ENCODE peak calls at places on chromosomes 7 and 10, in ten cellular contexts. One of them, this sample, is unnamed.

GRCh38 chr10:17237915-17238444 is 9.9 kb downstream of the VIM start:
- DNase-seq in heart right ventricle: no peak
- DNase-seq in pancreas: no peak
- DNase-seq in body of pancreas: no peak
- DNase-seq in kidney: no peak
- DNase-seq in AG09309: no peak
- DNase-seq in AG10803: peak
- DNase-seq in lower lobe of right lung: no peak
- DNase-seq in adrenal gland: no peak
- DNase-seq in choroid plexus epithelial cell: no peak
- DNase-seq in this sample: no peak

GRCh38 chr7:149720372-149721083 is 52.9 kb downstream of the ZNF467 start:
- DNase-seq in choroid plexus epithelial cell: no peak
- DNase-seq in AG09309: no peak
- DNase-seq in lower lobe of right lung: no peak
- DNase-seq in adrenal gland: peak
- DNase-seq in heart right ventricle: peak
- DNase-seq in AG10803: no peak
- DNase-seq in pancreas: peak
- DNase-seq in body of pancreas: peak
- DNase-seq in kidney: peak
- DNase-seq in this sample: peak

GRCh38 chr10:6473430-6473829 is 106.6 kb downstream of the PRKCQ start:
- DNase-seq in heart right ventricle: no peak
- DNase-seq in lower lobe of right lung: no peak
- DNase-seq in adrenal gland: no peak
- DNase-seq in kidney: no peak
- DNase-seq in AG09309: no peak
- DNase-seq in AG10803: no peak
- DNase-seq in pancreas: no peak
- DNase-seq in body of pancreas: no peak
- DNase-seq in choroid plexus epithelial cell: no peak
- DNase-seq in this sample: no peak

GRCh38 chr10:119238577-119238976 is 31.2 kb downstream of the GRK5 start:
- DNase-seq in AG09309: no peak
- DNase-seq in heart right ventricle: no peak
- DNase-seq in body of pancreas: no peak
- DNase-seq in lower lobe of right lung: no peak
- DNase-seq in AG10803: peak
- DNase-seq in choroid plexus epithelial cell: no peak
- DNase-seq in pancreas: no peak
- DNase-seq in kidney: no peak
- DNase-seq in adrenal gland: no peak
- DNase-seq in this sample: no peak

GRCh38 chr10:96683065-96683464 is 37.2 kb downstream of the PIK3AP1 start:
- DNase-seq in kidney: no peak
- DNase-seq in body of pancreas: no peak
- DNase-seq in AG10803: peak
- DNase-seq in adrenal gland: no peak
- DNase-seq in choroid plexus epithelial cell: no peak
- DNase-seq in AG09309: peak
- DNase-seq in pancreas: no peak
- DNase-seq in heart right ventricle: no peak
- DNase-seq in lower lobe of right lung: no peak
- DNase-seq in this sample: no peak

GRCh38 chr7:2956526-2957368 is 86.9 kb downstream of the CARD11 start:
- DNase-seq in choroid plexus epithelial cell: peak
- DNase-seq in heart right ventricle: no peak
- DNase-seq in lower lobe of right lung: no peak
- DNase-seq in body of pancreas: no peak
- DNase-seq in AG10803: peak
- DNase-seq in adrenal gland: peak
- DNase-seq in pancreas: no peak
- DNase-seq in AG09309: no peak
- DNase-seq in kidney: no peak
- DNase-seq in this sample: no peak

GRCh38 chr7:116403265-116403664 is 96.3 kb upstream of the CAV2 start:
- DNase-seq in kidney: no peak
- DNase-seq in adrenal gland: no peak
- DNase-seq in AG10803: peak
- DNase-seq in body of pancreas: no peak
- DNase-seq in lower lobe of right lung: no peak
- DNase-seq in choroid plexus epithelial cell: peak
- DNase-seq in AG09309: peak
- DNase-seq in heart right ventricle: no peak
- DNase-seq in pancreas: no peak
- DNase-seq in this sample: no peak

GRCh38 chr10:102763037-102763607 is 19.4 kb downstream of the WBP1L start:
- DNase-seq in heart right ventricle: no peak
- DNase-seq in AG10803: no peak
- DNase-seq in adrenal gland: no peak
- DNase-seq in choroid plexus epithelial cell: no peak
- DNase-seq in pancreas: no peak
- DNase-seq in lower lobe of right lung: no peak
- DNase-seq in kidney: no peak
- DNase-seq in body of pancreas: no peak
- DNase-seq in AG09309: no peak
- DNase-seq in this sample: no peak

GRCh38 chr7:27080844-27081423 is 14.9 kb downstream of the HOXA1 start:
- DNase-seq in AG09309: no peak
- DNase-seq in body of pancreas: no peak
- DNase-seq in lower lobe of right lung: no peak
- DNase-seq in heart right ventricle: no peak
- DNase-seq in pancreas: no peak
- DNase-seq in adrenal gland: no peak
- DNase-seq in choroid plexus epithelial cell: no peak
- DNase-seq in kidney: no peak
- DNase-seq in AG10803: peak
- DNase-seq in this sample: no peak

GRCh38 chr7:67380326-67380725 is 383.7 kb downstream of the TYW1 start:
- DNase-seq in AG09309: no peak
- DNase-seq in heart right ventricle: no peak
- DNase-seq in body of pancreas: no peak
- DNase-seq in adrenal gland: no peak
- DNase-seq in kidney: no peak
- DNase-seq in choroid plexus epithelial cell: no peak
- DNase-seq in AG10803: no peak
- DNase-seq in lower lobe of right lung: no peak
- DNase-seq in pancreas: no peak
- DNase-seq in this sample: no peak

GRCh38 chr10:19169684-19170083 is 121.1 kb downstream of the MALRD1 start:
- DNase-seq in choroid plexus epithelial cell: peak
- DNase-seq in kidney: no peak
- DNase-seq in AG09309: no peak
- DNase-seq in pancreas: no peak
- DNase-seq in heart right ventricle: no peak
- DNase-seq in lower lobe of right lung: no peak
- DNase-seq in adrenal gland: no peak
- DNase-seq in body of pancreas: no peak
- DNase-seq in AG10803: no peak
- DNase-seq in this sample: no peak

GRCh38 chr10:19164461-19164860 is 115.9 kb downstream of the MALRD1 start:
- DNase-seq in adrenal gland: no peak
- DNase-seq in kidney: no peak
- DNase-seq in lower lobe of right lung: no peak
- DNase-seq in heart right ventricle: no peak
- DNase-seq in AG10803: no peak
- DNase-seq in choroid plexus epithelial cell: no peak
- DNase-seq in pancreas: no peak
- DNase-seq in AG09309: no peak
- DNase-seq in body of pancreas: no peak
- DNase-seq in this sample: no peak

DNA sequence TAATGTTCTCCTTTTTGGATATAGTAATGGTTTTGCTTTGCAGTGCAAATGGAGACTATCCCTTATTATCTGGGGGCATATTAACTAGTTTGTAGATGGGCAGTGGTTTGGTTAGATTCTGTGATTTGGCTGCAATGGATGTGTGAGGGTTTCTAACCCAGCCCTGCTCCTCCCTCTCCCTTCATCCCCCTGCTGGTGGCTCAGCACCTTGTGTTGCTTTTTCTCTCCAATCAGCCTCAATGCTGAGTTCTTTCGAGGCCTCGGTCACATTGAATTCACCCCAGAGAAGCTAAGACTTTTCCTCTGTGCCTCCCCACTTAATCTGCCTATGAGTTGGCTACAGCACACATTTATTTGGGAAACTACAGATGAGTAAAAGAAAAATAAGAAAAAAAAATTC is 120.0 kb downstream of the MALRD1 start:
- DNase-seq in heart right ventricle: no peak
- DNase-seq in body of pancreas: no peak
- DNase-seq in kidney: no peak
- DNase-seq in adrenal gland: no peak
- DNase-seq in AG10803: no peak
- DNase-seq in AG09309: no peak
- DNase-seq in pancreas: no peak
- DNase-seq in lower lobe of right lung: no peak
- DNase-seq in choroid plexus epithelial cell: peak
- DNase-seq in this sample: no peak
- TF ChIP-seq CTCF in heart right ventricle: no peak
- TF ChIP-seq CTCF in body of pancreas: no peak
- TF ChIP-seq CTCF in kidney: no peak
- TF ChIP-seq CTCF in adrenal gland: no peak
- TF ChIP-seq CTCF in AG10803: no peak
- TF ChIP-seq CTCF in AG09309: no peak
- TF ChIP-seq CTCF in pancreas: no peak
- TF ChIP-seq CTCF in lower lobe of right lung: no peak
- TF ChIP-seq CTCF in choroid plexus epithelial cell: peak
- TF ChIP-seq CTCF in this sample: no peak

GRCh38 chr7:111853231-111853990 is 291.1 kb upstream of the IMMP2L start:
- DNase-seq in lower lobe of right lung: no peak
- DNase-seq in AG10803: peak
- DNase-seq in kidney: no peak
- DNase-seq in heart right ventricle: no peak
- DNase-seq in AG09309: no peak
- DNase-seq in adrenal gland: no peak
- DNase-seq in body of pancreas: no peak
- DNase-seq in pancreas: no peak
- DNase-seq in choroid plexus epithelial cell: peak
- DNase-seq in this sample: no peak
- TF ChIP-seq CTCF in lower lobe of right lung: no peak
- TF ChIP-seq CTCF in AG10803: peak
- TF ChIP-seq CTCF in kidney: no peak
- TF ChIP-seq CTCF in heart right ventricle: no peak
- TF ChIP-seq CTCF in AG09309: peak
- TF ChIP-seq CTCF in adrenal gland: no peak
- TF ChIP-seq CTCF in body of pancreas: no peak
- TF ChIP-seq CTCF in pancreas: no peak
- TF ChIP-seq CTCF in choroid plexus epithelial cell: peak
- TF ChIP-seq CTCF in this sample: peak

GRCh38 chr10:122115874-122116273 is 126.9 kb downstream of the TACC2 start:
- DNase-seq in kidney: no peak
- DNase-seq in AG09309: no peak
- DNase-seq in AG10803: no peak
- DNase-seq in pancreas: no peak
- DNase-seq in adrenal gland: no peak
- DNase-seq in choroid plexus epithelial cell: no peak
- DNase-seq in heart right ventricle: no peak
- DNase-seq in lower lobe of right lung: no peak
- DNase-seq in body of pancreas: no peak
- DNase-seq in this sample: no peak

GRCh38 chr10:122114156-122114747 is 125.3 kb downstream of the TACC2 start:
- DNase-seq in choroid plexus epithelial cell: no peak
- DNase-seq in kidney: no peak
- DNase-seq in body of pancreas: no peak
- DNase-seq in lower lobe of right lung: no peak
- DNase-seq in pancreas: no peak
- DNase-seq in heart right ventricle: peak
- DNase-seq in adrenal gland: peak
- DNase-seq in AG09309: no peak
- DNase-seq in AG10803: no peak
- DNase-seq in this sample: peak

GRCh38 chr10:122113161-122113944 is 124.4 kb downstream of the TACC2 start:
- DNase-seq in AG10803: peak
- DNase-seq in pancreas: peak
- DNase-seq in body of pancreas: peak
- DNase-seq in adrenal gland: peak
- DNase-seq in kidney: peak
- DNase-seq in heart right ventricle: peak
- DNase-seq in choroid plexus epithelial cell: peak
- DNase-seq in AG09309: no peak
- DNase-seq in lower lobe of right lung: peak
- DNase-seq in this sample: peak

GRCh38 chr10:122112021-122112616 is 123.2 kb downstream of the TACC2 start:
- DNase-seq in AG10803: peak
- DNase-seq in body of pancreas: no peak
- DNase-seq in heart right ventricle: no peak
- DNase-seq in lower lobe of right lung: no peak
- DNase-seq in choroid plexus epithelial cell: peak
- DNase-seq in AG09309: no peak
- DNase-seq in pancreas: no peak
- DNase-seq in adrenal gland: no peak
- DNase-seq in kidney: no peak
- DNase-seq in this sample: no peak

DNA sequence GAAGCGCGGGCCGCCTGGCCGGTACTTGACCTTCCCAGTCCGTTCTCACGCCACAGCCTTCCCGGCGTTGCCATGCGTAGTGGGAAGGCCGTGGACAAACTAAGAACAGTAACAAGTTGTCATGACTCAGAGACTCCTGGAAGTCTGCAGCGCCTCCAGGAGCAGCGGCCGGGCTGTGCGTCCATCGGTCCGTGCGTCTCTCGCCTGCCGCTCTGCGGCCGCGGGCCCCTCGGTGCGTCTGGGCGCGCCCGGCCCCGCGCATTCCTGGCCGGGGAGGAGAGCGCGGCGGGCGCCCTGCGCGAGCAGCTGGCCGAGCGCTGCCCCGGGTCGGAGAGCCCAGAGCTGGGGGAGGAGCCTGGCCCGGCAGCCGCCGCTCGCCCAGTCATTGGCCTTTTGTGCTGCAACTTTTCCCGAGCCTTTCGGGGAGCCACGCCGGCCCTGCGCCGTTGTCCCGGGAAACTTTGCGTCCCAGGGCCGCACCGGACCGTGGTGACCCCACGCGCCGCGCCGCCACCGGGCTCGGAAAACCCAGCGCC is 123.7 kb downstream of the TACC2 start:
- DNase-seq in pancreas: peak
- DNase-seq in lower lobe of right lung: peak
- DNase-seq in body of pancreas: peak
- DNase-seq in kidney: peak
- DNase-seq in heart right ventricle: peak
- DNase-seq in choroid plexus epithelial cell: peak
- DNase-seq in adrenal gland: peak
- DNase-seq in AG10803: peak
- DNase-seq in AG09309: peak
- DNase-seq in this sample: peak
- TF ChIP-seq CTCF in pancreas: peak
- TF ChIP-seq CTCF in lower lobe of right lung: peak
- TF ChIP-seq CTCF in body of pancreas: peak
- TF ChIP-seq CTCF in kidney: peak
- TF ChIP-seq CTCF in heart right ventricle: peak
- TF ChIP-seq CTCF in choroid plexus epithelial cell: peak
- TF ChIP-seq CTCF in adrenal gland: no peak
- TF ChIP-seq CTCF in AG10803: peak
- TF ChIP-seq CTCF in AG09309: peak
- TF ChIP-seq CTCF in this sample: peak

DNA sequence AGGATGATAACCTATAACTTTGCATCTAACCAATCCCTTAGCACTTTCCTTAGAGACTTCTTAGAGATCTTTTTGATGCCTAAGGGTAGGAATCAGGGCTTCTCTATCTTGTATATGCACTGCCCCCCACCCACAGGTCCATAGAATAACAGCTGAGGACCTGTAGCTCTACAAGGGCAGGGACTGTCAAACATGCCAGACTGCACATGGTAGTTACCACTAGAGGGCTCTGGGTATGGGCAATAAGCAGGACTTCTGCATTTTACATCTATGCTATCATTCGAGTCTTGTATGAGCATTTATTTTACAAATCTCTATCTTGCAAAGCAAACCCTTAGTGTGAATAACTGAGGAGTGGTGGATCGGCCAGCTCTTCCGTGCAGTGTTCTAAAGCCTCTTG is 219.1 kb downstream of the WDR11 start:
- DNase-seq in adrenal gland: no peak
- DNase-seq in lower lobe of right lung: no peak
- DNase-seq in body of pancreas: peak
- DNase-seq in choroid plexus epithelial cell: peak
- DNase-seq in heart right ventricle: no peak
- DNase-seq in AG10803: no peak
- DNase-seq in pancreas: no peak
- DNase-seq in kidney: no peak
- DNase-seq in AG09309: no peak
- DNase-seq in this sample: no peak
- TF ChIP-seq CTCF in adrenal gland: peak
- TF ChIP-seq CTCF in lower lobe of right lung: peak
- TF ChIP-seq CTCF in body of pancreas: no peak
- TF ChIP-seq CTCF in choroid plexus epithelial cell: peak
- TF ChIP-seq CTCF in heart right ventricle: no peak
- TF ChIP-seq CTCF in AG10803: no peak
- TF ChIP-seq CTCF in pancreas: no peak
- TF ChIP-seq CTCF in kidney: peak
- TF ChIP-seq CTCF in AG09309: no peak
- TF ChIP-seq CTCF in this sample: peak

This sample was measured in BE2C.